ENCODE peak calls at places on chromosomes 5 and 9, in six cellular contexts. A, G, J, Y, D and F are unnamed samples.

GRCh38 chr9:117189121-117189520 is 225.7 kb downstream of the ASTN2 start:
- DNase-seq in A (no peak), G (no peak), J (no peak), Y (no peak), D (no peak), F (no peak)

GRCh38 chr9:105637787-105638395 is 24.4 kb upstream of the TAL2 start:
- DNase-seq in A (no peak), G (no peak), J (no peak), Y (no peak), D (peak; percentile 48), F (no peak)

GRCh38 chr5:112329429-112330090 is 89.5 kb downstream of the EPB41L4A start:
- DNase-seq in A (no peak), G (no peak), J (peak; percentile 80), Y (no peak), D (peak; percentile 39), F (no peak)

GRCh38 chr5:100858987-100859545 is 44.0 kb downstream of the ST8SIA4 start:
- DNase-seq in A (no peak), G (no peak), J (no peak), Y (no peak), D (no peak), F (no peak)

GRCh38 chr9:33510264-33511183 is 13.5 kb upstream of the ANKRD18B start:
- DNase-seq in A (no peak), G (peak; percentile 52), J (peak; percentile 83), Y (peak; percentile 73), D (peak; percentile 75), F (peak; percentile 67)

GRCh38 chr9:109856785-109857184 is 76.8 kb downstream of the PALM2AKAP2 start:
- DNase-seq in A (peak; percentile 28), G (peak; percentile 41), J (peak; percentile 55), Y (peak; percentile 8), D (no peak), F (no peak)

GRCh38 chr5:129172561-129172960 is 78.0 kb downstream of the ISOC1 start:
- DNase-seq in A (peak; percentile 12), G (no peak), J (no peak), Y (no peak), D (peak; percentile 24), F (no peak)

GRCh38 chr9:22829236-22829635 is 382.6 kb downstream of the DMRTA1 start:
- DNase-seq in A (no peak), G (no peak), J (no peak), Y (no peak), D (no peak), F (no peak)

GRCh38 chr5:145683426-145683825 is 151.7 kb downstream of the PRELID2 start:
- DNase-seq in A (no peak), G (no peak), J (no peak), Y (no peak), D (no peak), F (no peak)

GRCh38 chr5:149730620-149731331 is 666 bp downstream of the PPARGC1B start:
- DNase-seq in A (no peak), G (peak; percentile 35), J (peak; percentile 86), Y (peak; percentile 73), D (peak; percentile 75), F (peak; percentile 63)

GRCh38 chr9:124040935-124041816 is 29.6 kb downstream of the LHX2 start:
- DNase-seq in A (no peak), G (no peak), J (peak; percentile 88), Y (peak; percentile 63), D (peak; percentile 63), F (peak; percentile 76)

GRCh38 chr5:3197699-3198098 is 397.9 kb upstream of the IRX1 start:
- DNase-seq in A (no peak), G (no peak), J (peak; percentile 85), Y (no peak), D (peak; percentile 66), F (peak; percentile 79)

GRCh38 chr9:2718001-2718697 is 839 bp downstream of the KCNV2 start:
- DNase-seq in A (no peak), G (no peak), J (no peak), Y (no peak), D (no peak), F (no peak)

GRCh38 chr5:112189328-112189840 is 229.7 kb downstream of the EPB41L4A start:
- DNase-seq in A (no peak), G (no peak), J (no peak), Y (no peak), D (no peak), F (no peak)

GRCh38 chr5:141319202-141319601 is 1.4 kb downstream of the TAF7 start:
- DNase-seq in A (no peak), G (no peak), J (no peak), Y (no peak), D (no peak), F (no peak)

GRCh38 chr5:81023261-81024015 is 63.3 kb downstream of the RASGRF2 start:
- DNase-seq in A (no peak), G (no peak), J (no peak), Y (peak; percentile 46), D (no peak), F (no peak)

GRCh38 chr5:135488727-135489465 is 36.7 kb upstream of the TIFAB start:
- DNase-seq in A (peak; percentile 37), G (no peak), J (peak; percentile 94), Y (peak; percentile 77), D (peak; percentile 94), F (peak; percentile 95)

GRCh38 chr9:1049641-1050040 is 516 bp upstream of the DMRT2 start:
- DNase-seq in A (no peak), G (no peak), J (no peak), Y (no peak), D (no peak), F (no peak)

GRCh38 chr5:128413356-128413755 is 124.7 kb downstream of the FBN2 start:
- DNase-seq in A (no peak), G (no peak), J (no peak), Y (no peak), D (no peak), F (no peak)

GRCh38 chr5:150215978-150216944 is 26.4 kb downstream of the SLC6A7 start:
- DNase-seq in A (no peak), G (no peak), J (no peak), Y (no peak), D (no peak), F (no peak)

GRCh38 chr5:179746872-179747271 is 14.2 kb downstream of the MAML1 start:
- DNase-seq in A (no peak), G (no peak), J (no peak), Y (no peak), D (no peak), F (no peak)

GRCh38 chr5:179747815-179748214 is 15.2 kb downstream of the MAML1 start:
- DNase-seq in A (no peak), G (no peak), J (no peak), Y (no peak), D (no peak), F (no peak)

GRCh38 chr5:179755022-179755421 is 22.4 kb downstream of the MAML1 start:
- DNase-seq in A (no peak), G (no peak), J (peak; percentile 68), Y (no peak), D (peak; percentile 68), F (no peak)

GRCh38 chr5:179754024-179754423 is 21.4 kb downstream of the MAML1 start:
- DNase-seq in A (no peak), G (no peak), J (no peak), Y (no peak), D (no peak), F (no peak)

DNA sequence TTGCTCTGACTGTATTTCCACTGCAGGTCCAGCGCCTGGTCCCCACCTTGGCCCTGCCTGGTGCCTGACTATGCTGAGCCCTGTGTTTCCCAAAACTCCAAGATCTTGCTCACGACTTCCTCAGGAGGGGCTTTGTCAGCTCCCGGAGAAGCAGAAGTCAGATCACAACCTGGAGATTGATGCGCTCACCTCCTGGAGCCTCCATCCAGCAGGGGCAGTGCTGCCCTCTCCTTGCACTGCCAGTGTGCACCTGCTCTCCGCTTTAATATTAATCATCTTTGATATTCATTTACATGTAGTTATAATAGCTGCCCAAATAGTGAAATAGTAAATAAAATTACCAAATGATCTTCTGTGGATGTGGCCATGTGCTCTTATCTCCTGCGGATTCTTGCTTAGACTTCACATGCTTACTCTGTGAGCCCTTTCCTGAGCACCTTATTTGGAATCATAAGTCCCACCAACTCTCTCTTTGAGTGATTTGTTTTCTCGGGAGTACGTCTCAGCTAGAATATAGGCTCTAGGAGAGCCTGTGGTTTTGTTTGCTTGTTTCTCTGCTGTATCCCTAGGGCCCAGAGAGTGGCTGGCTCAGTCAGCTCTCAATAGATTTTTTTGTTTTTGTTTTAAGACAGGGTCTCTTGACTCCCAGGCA is 17.4 kb downstream of the MAML1 start:
- DNase-seq in A (no peak), G (no peak), J (no peak), Y (no peak), D (peak; percentile 35), F (no peak)
- TF ChIP-seq CTCF in A (no peak), G (no peak), J (peak; percentile 41), Y (peak; percentile 25), D (peak; percentile 21), F (no peak)

GRCh38 chr5:51347704-51348103 is 35.5 kb upstream of the ISL1 start:
- DNase-seq in A (peak; percentile 12), G (no peak), J (no peak), Y (no peak), D (peak; percentile 60), F (no peak)
- TF ChIP-seq CTCF in A (peak; percentile 10), G (no peak), J (peak; percentile 74), Y (peak; percentile 54), D (peak; percentile 69), F (peak; percentile 55)

GRCh38 chr5:110343616-110344015 is 382.9 kb downstream of the TMEM232 start:
- DNase-seq in A (no peak), G (no peak), J (no peak), Y (no peak), D (no peak), F (no peak)
- TF ChIP-seq CTCF in A (no peak), G (no peak), J (peak; percentile 47), Y (no peak), D (no peak), F (no peak)

GRCh38 chr5:137695651-137696428 is 40.0 kb downstream of the KLHL3 start:
- DNase-seq in A (no peak), G (no peak), J (no peak), Y (no peak), D (peak; percentile 47), F (no peak)
- TF ChIP-seq CTCF in A (no peak), G (no peak), J (peak; percentile 41), Y (no peak), D (peak; percentile 58), F (no peak)

GRCh38 chr5:61139094-61139873 is 23.0 kb downstream of the SMIM15 start:
- DNase-seq in A (no peak), G (no peak), J (peak; percentile 61), Y (peak; percentile 35), D (peak; percentile 47), F (no peak)
- TF ChIP-seq CTCF in A (no peak), G (no peak), J (peak; percentile 62), Y (peak; percentile 51), D (peak; percentile 35), F (no peak)

GRCh38 chr5:53199882-53200281 is 90.3 kb upstream of the MOCS2 start:
- DNase-seq in A (no peak), G (no peak), J (no peak), Y (no peak), D (no peak), F (no peak)

GRCh38 chr5:53206562-53206961 is 97.0 kb upstream of the MOCS2 start:
- DNase-seq in A (no peak), G (no peak), J (no peak), Y (no peak), D (no peak), F (no peak)

GRCh38 chr5:53200309-53200708 is 90.8 kb upstream of the MOCS2 start:
- DNase-seq in A (no peak), G (no peak), J (no peak), Y (no peak), D (no peak), F (no peak)

GRCh38 chr5:53201746-53202145 is 92.2 kb upstream of the MOCS2 start:
- DNase-seq in A (no peak), G (no peak), J (no peak), Y (no peak), D (peak; percentile 30), F (no peak)
- TF ChIP-seq CTCF in A (peak; percentile 19), G (no peak), J (peak; percentile 60), Y (peak; percentile 48), D (peak; percentile 62), F (no peak)